ENCODE peak calls at places on chromosome 5, in nine cellular contexts. H, Z, X, W, M, C, R, O and Y are unnamed samples.

GRCh38 chr5:165185726-165186125 is 1680.3 kb downstream of the MAT2B start:
- DNase-seq in H (no peak), Z (no peak), X (no peak), W (no peak), M (no peak), C (no peak), R (no peak), O (no peak), Y (no peak)

GRCh38 chr5:60382761-60383160 is 317.2 kb downstream of the DEPDC1B start:
- DNase-seq in H (no peak), Z (no peak), X (peak), W (peak), M (no peak), C (no peak), R (no peak), O (peak), Y (no peak)

GRCh38 chr5:16456103-16456832 is 9.3 kb downstream of the ZNF622 start:
- DNase-seq in H (no peak), Z (peak), X (peak), W (peak), M (peak), C (peak), R (no peak), O (peak), Y (no peak)

GRCh38 chr5:59276886-59277514 is 616.5 kb downstream of the PDE4D start:
- DNase-seq in H (no peak), Z (no peak), X (no peak), W (peak), M (no peak), C (no peak), R (no peak), O (no peak), Y (no peak)

GRCh38 chr5:173391031-173391430 is 62.8 kb upstream of the STC2 start:
- DNase-seq in H (no peak), Z (no peak), X (no peak), W (no peak), M (no peak), C (peak), R (peak), O (no peak), Y (no peak)

GRCh38 chr5:68740204-68740910 is 353.5 kb upstream of the SLC30A5 start:
- DNase-seq in H (no peak), Z (no peak), X (peak), W (no peak), M (no peak), C (no peak), R (no peak), O (peak), Y (no peak)

GRCh38 chr5:87120518-87121314 is 147.0 kb upstream of the RASA1 start:
- DNase-seq in H (no peak), Z (no peak), X (peak), W (peak), M (no peak), C (no peak), R (no peak), O (no peak), Y (no peak)

GRCh38 chr5:111043712-111044506 is 27.6 kb upstream of the TSLP start:
- DNase-seq in H (peak), Z (no peak), X (no peak), W (peak), M (no peak), C (no peak), R (no peak), O (no peak), Y (no peak)

GRCh38 chr5:65141487-65141886 is 340.2 kb downstream of the ADAMTS6 start:
- DNase-seq in H (no peak), Z (no peak), X (no peak), W (peak), M (no peak), C (no peak), R (no peak), O (no peak), Y (no peak)

GRCh38 chr5:72956324-72957140 is 691 bp downstream of the FCHO2 start:
- DNase-seq in H (no peak), Z (peak), X (peak), W (peak), M (peak), C (peak), R (peak), O (peak), Y (no peak)

GRCh38 chr5:38807570-38808461 is 38.0 kb upstream of the OSMR start:
- DNase-seq in H (no peak), Z (no peak), X (no peak), W (peak), M (no peak), C (no peak), R (no peak), O (no peak), Y (no peak)